ENCODE peak calls at places on chromosomes 12 and 14, in seven cellular contexts. One of them, this sample, is unnamed.

GRCh38 chr14:103260629-103261124 is 73.4 kb upstream of the EIF5 start:
- DNase-seq in HepG2: no peak
- DNase-seq in HCT116: no peak
- DNase-seq in NT2/D1: no peak
- DNase-seq in GM12878: no peak
- DNase-seq in K562: no peak
- DNase-seq in SK-N-SH: peak; percentile 57
- DNase-seq in this sample: no peak

GRCh38 chr14:87430810-87431209 is 562.2 kb downstream of the GALC start:
- DNase-seq in HepG2: peak; percentile 21
- DNase-seq in HCT116: no peak
- DNase-seq in NT2/D1: no peak
- DNase-seq in GM12878: no peak
- DNase-seq in K562: no peak
- DNase-seq in SK-N-SH: no peak
- DNase-seq in this sample: no peak

GRCh38 chr14:65566820-65567522 is 154.4 kb downstream of the FUT8 start:
- DNase-seq in HepG2: no peak
- DNase-seq in HCT116: no peak
- DNase-seq in NT2/D1: no peak
- DNase-seq in GM12878: peak; percentile 33
- DNase-seq in K562: no peak
- DNase-seq in SK-N-SH: no peak
- DNase-seq in this sample: no peak

GRCh38 chr12:20950248-20950647 is 139.7 kb downstream of the SLCO1B3 start:
- DNase-seq in HepG2: peak; percentile 6
- DNase-seq in HCT116: peak; percentile 18
- DNase-seq in NT2/D1: peak; percentile 57
- DNase-seq in GM12878: peak; percentile 4
- DNase-seq in K562: peak; percentile 5
- DNase-seq in SK-N-SH: peak; percentile 4
- DNase-seq in this sample: no peak

GRCh38 chr14:105055736-105056302 is 9.4 kb downstream of the GPR132 start:
- DNase-seq in HepG2: no peak
- DNase-seq in HCT116: no peak
- DNase-seq in NT2/D1: no peak
- DNase-seq in GM12878: no peak
- DNase-seq in K562: no peak
- DNase-seq in SK-N-SH: no peak
- DNase-seq in this sample: no peak

GRCh38 chr12:57477710-57478681 is 1.7 kb downstream of the ARHGAP9 start:
- DNase-seq in HepG2: no peak
- DNase-seq in HCT116: no peak
- DNase-seq in NT2/D1: no peak
- DNase-seq in GM12878: peak; percentile 41
- DNase-seq in K562: peak; percentile 48
- DNase-seq in SK-N-SH: no peak
- DNase-seq in this sample: no peak

GRCh38 chr12:47282206-47282605 is 202.4 kb upstream of the AMIGO2 start:
- DNase-seq in HepG2: no peak
- DNase-seq in HCT116: no peak
- DNase-seq in NT2/D1: no peak
- DNase-seq in GM12878: no peak
- DNase-seq in K562: no peak
- DNase-seq in SK-N-SH: no peak
- DNase-seq in this sample: no peak

GRCh38 chr14:52974406-52974805 is 23.6 kb upstream of the FERMT2 start:
- DNase-seq in HepG2: no peak
- DNase-seq in HCT116: no peak
- DNase-seq in NT2/D1: no peak
- DNase-seq in GM12878: no peak
- DNase-seq in K562: no peak
- DNase-seq in SK-N-SH: no peak
- DNase-seq in this sample: no peak

GRCh38 chr12:32755051-32755653 is 545 bp downstream of the YARS2 start:
- DNase-seq in HepG2: peak; percentile 60
- DNase-seq in HCT116: peak; percentile 66
- DNase-seq in NT2/D1: peak; percentile 99
- DNase-seq in GM12878: peak; percentile 49
- DNase-seq in K562: peak; percentile 59
- DNase-seq in SK-N-SH: peak; percentile 80
- DNase-seq in this sample: peak; percentile 92

GRCh38 chr14:99793213-99794155 is at the start of gene EML1:
- DNase-seq in HepG2: peak; percentile 41
- DNase-seq in HCT116: peak; percentile 23
- DNase-seq in NT2/D1: peak; percentile 51
- DNase-seq in GM12878: no peak
- DNase-seq in K562: peak; percentile 95
- DNase-seq in SK-N-SH: peak; percentile 99
- DNase-seq in this sample: peak; percentile 86

GRCh38 chr14:61537567-61538463 is 157.5 kb upstream of the HIF1A start:
- DNase-seq in HepG2: peak; percentile 97
- DNase-seq in HCT116: peak; percentile 95
- DNase-seq in NT2/D1: no peak
- DNase-seq in GM12878: no peak
- DNase-seq in K562: peak; percentile 10
- DNase-seq in SK-N-SH: no peak
- DNase-seq in this sample: peak; percentile 33

GRCh38 chr14:90538716-90539495 is 142.1 kb downstream of the CALM1 start:
- DNase-seq in HepG2: no peak
- DNase-seq in HCT116: no peak
- DNase-seq in NT2/D1: no peak
- DNase-seq in GM12878: no peak
- DNase-seq in K562: no peak
- DNase-seq in SK-N-SH: no peak
- DNase-seq in this sample: no peak

GRCh38 chr12:67394600-67394999 is 125.4 kb downstream of the CAND1 start:
- DNase-seq in HepG2: no peak
- DNase-seq in HCT116: no peak
- DNase-seq in NT2/D1: no peak
- DNase-seq in GM12878: no peak
- DNase-seq in K562: no peak
- DNase-seq in SK-N-SH: no peak
- DNase-seq in this sample: no peak

GRCh38 chr14:99950191-99950590 is 115.0 kb upstream of the EVL start:
- DNase-seq in HepG2: no peak
- DNase-seq in HCT116: no peak
- DNase-seq in NT2/D1: no peak
- DNase-seq in GM12878: no peak
- DNase-seq in K562: no peak
- DNase-seq in SK-N-SH: no peak
- DNase-seq in this sample: no peak

GRCh38 chr14:90728951-90729350 is 87.3 kb downstream of the TTC7B start:
- DNase-seq in HepG2: no peak
- DNase-seq in HCT116: no peak
- DNase-seq in NT2/D1: no peak
- DNase-seq in GM12878: no peak
- DNase-seq in K562: no peak
- DNase-seq in SK-N-SH: no peak
- DNase-seq in this sample: no peak

GRCh38 chr12:58540480-58541299 is 379.6 kb downstream of the LRIG3 start:
- DNase-seq in HepG2: peak; percentile 60
- DNase-seq in HCT116: peak; percentile 59
- DNase-seq in NT2/D1: peak; percentile 89
- DNase-seq in GM12878: peak; percentile 3
- DNase-seq in K562: no peak
- DNase-seq in SK-N-SH: peak; percentile 36
- DNase-seq in this sample: peak; percentile 78

GRCh38 chr12:58533652-58534051 is 386.7 kb downstream of the LRIG3 start:
- DNase-seq in HepG2: no peak
- DNase-seq in HCT116: no peak
- DNase-seq in NT2/D1: no peak
- DNase-seq in GM12878: no peak
- DNase-seq in K562: no peak
- DNase-seq in SK-N-SH: no peak
- DNase-seq in this sample: no peak

GRCh38 chr12:58541300-58541690 is 379.0 kb downstream of the LRIG3 start:
- DNase-seq in HepG2: no peak
- DNase-seq in HCT116: no peak
- DNase-seq in NT2/D1: no peak
- DNase-seq in GM12878: no peak
- DNase-seq in K562: no peak
- DNase-seq in SK-N-SH: no peak
- DNase-seq in this sample: no peak

GRCh38 chr12:58539295-58539694 is 381.0 kb downstream of the LRIG3 start:
- DNase-seq in HepG2: no peak
- DNase-seq in HCT116: no peak
- DNase-seq in NT2/D1: no peak
- DNase-seq in GM12878: no peak
- DNase-seq in K562: no peak
- DNase-seq in SK-N-SH: no peak
- DNase-seq in this sample: no peak

GRCh38 chr12:58537278-58537677 is 383.0 kb downstream of the LRIG3 start:
- DNase-seq in HepG2: peak; percentile 15
- DNase-seq in HCT116: no peak
- DNase-seq in NT2/D1: no peak
- DNase-seq in GM12878: no peak
- DNase-seq in K562: no peak
- DNase-seq in SK-N-SH: no peak
- DNase-seq in this sample: no peak
- TF ChIP-seq YY1 in HepG2: no peak
- TF ChIP-seq YY1 in HCT116: no peak
- TF ChIP-seq YY1 in NT2/D1: no peak
- TF ChIP-seq YY1 in GM12878: no peak
- TF ChIP-seq YY1 in K562: no peak
- TF ChIP-seq YY1 in SK-N-SH: no peak
- TF ChIP-seq YY1 in this sample: no peak

GRCh38 chr12:54056110-54056509 is 2.5 kb downstream of the HOXC4 start:
- DNase-seq in HepG2: no peak
- DNase-seq in HCT116: no peak
- DNase-seq in NT2/D1: no peak
- DNase-seq in GM12878: no peak
- DNase-seq in K562: no peak
- DNase-seq in SK-N-SH: no peak
- DNase-seq in this sample: no peak

GRCh38 chr12:54058189-54058917 is 4.7 kb downstream of the HOXC4 start:
- DNase-seq in HepG2: no peak
- DNase-seq in HCT116: no peak
- DNase-seq in NT2/D1: no peak
- DNase-seq in GM12878: no peak
- DNase-seq in K562: no peak
- DNase-seq in SK-N-SH: no peak
- DNase-seq in this sample: no peak

GRCh38 chr12:54060174-54060974 is 6.7 kb downstream of the HOXC4 start:
- DNase-seq in HepG2: no peak
- DNase-seq in HCT116: no peak
- DNase-seq in NT2/D1: no peak
- DNase-seq in GM12878: no peak
- DNase-seq in K562: peak; percentile 27
- DNase-seq in SK-N-SH: no peak
- DNase-seq in this sample: no peak

GRCh38 chr12:54060975-54061778 is 7.5 kb downstream of the HOXC4 start:
- DNase-seq in HepG2: no peak
- DNase-seq in HCT116: no peak
- DNase-seq in NT2/D1: no peak
- DNase-seq in GM12878: no peak
- DNase-seq in K562: no peak
- DNase-seq in SK-N-SH: no peak
- DNase-seq in this sample: no peak

DNA sequence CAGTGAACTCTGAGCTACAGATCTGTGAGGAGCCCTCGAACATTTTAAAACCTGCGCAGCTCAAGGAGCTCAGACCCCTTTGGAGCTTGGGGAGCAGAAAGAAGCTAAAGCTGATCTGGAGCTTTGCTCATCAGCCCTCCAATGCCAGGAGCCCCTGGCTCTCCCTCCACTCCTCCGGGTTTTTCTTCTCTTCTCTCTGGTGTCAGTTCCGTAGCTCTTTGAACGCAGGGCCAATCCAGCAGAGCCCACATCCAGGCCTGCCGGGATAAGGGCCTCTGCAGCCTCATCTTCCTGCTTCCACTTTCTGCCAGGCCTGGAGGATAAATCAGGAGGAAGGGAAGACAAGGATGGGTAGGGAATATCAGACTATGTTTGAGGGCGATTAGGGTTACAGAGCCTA is 6.0 kb downstream of the HOXC4 start:
- DNase-seq in HepG2: no peak
- DNase-seq in HCT116: no peak
- DNase-seq in NT2/D1: no peak
- DNase-seq in GM12878: no peak
- DNase-seq in K562: no peak
- DNase-seq in SK-N-SH: peak; percentile 54
- DNase-seq in this sample: no peak
- TF ChIP-seq YY1 in HepG2: no peak
- TF ChIP-seq YY1 in HCT116: no peak
- TF ChIP-seq YY1 in NT2/D1: no peak
- TF ChIP-seq YY1 in GM12878: no peak
- TF ChIP-seq YY1 in K562: no peak
- TF ChIP-seq YY1 in SK-N-SH: no peak
- TF ChIP-seq YY1 in this sample: no peak

GRCh38 chr12:101859664-101860607 is 17.4 kb upstream of the DRAM1 start:
- DNase-seq in HepG2: no peak
- DNase-seq in HCT116: no peak
- DNase-seq in NT2/D1: no peak
- DNase-seq in GM12878: no peak
- DNase-seq in K562: no peak
- DNase-seq in SK-N-SH: no peak
- DNase-seq in this sample: no peak
- TF ChIP-seq YY1 in HepG2: no peak
- TF ChIP-seq YY1 in HCT116: no peak
- TF ChIP-seq YY1 in NT2/D1: no peak
- TF ChIP-seq YY1 in GM12878: no peak
- TF ChIP-seq YY1 in K562: no peak
- TF ChIP-seq YY1 in SK-N-SH: no peak
- TF ChIP-seq YY1 in this sample: no peak

GRCh38 chr12:71546322-71546861 is 106.8 kb downstream of the LGR5 start:
- DNase-seq in HepG2: no peak
- DNase-seq in HCT116: no peak
- DNase-seq in NT2/D1: no peak
- DNase-seq in GM12878: no peak
- DNase-seq in K562: no peak
- DNase-seq in SK-N-SH: no peak
- DNase-seq in this sample: no peak

GRCh38 chr12:71548906-71549305 is 109.3 kb downstream of the LGR5 start:
- DNase-seq in HepG2: no peak
- DNase-seq in HCT116: no peak
- DNase-seq in NT2/D1: no peak
- DNase-seq in GM12878: no peak
- DNase-seq in K562: no peak
- DNase-seq in SK-N-SH: no peak
- DNase-seq in this sample: no peak

GRCh38 chr12:71556471-71556870 is 107.2 kb downstream of the ZFC3H1 start:
- DNase-seq in HepG2: no peak
- DNase-seq in HCT116: no peak
- DNase-seq in NT2/D1: peak; percentile 22
- DNase-seq in GM12878: no peak
- DNase-seq in K562: no peak
- DNase-seq in SK-N-SH: no peak
- DNase-seq in this sample: no peak

GRCh38 chr12:71552728-71553501 is 110.7 kb downstream of the ZFC3H1 start:
- DNase-seq in HepG2: peak; percentile 92
- DNase-seq in HCT116: no peak
- DNase-seq in NT2/D1: no peak
- DNase-seq in GM12878: no peak
- DNase-seq in K562: no peak
- DNase-seq in SK-N-SH: no peak
- DNase-seq in this sample: no peak

DNA sequence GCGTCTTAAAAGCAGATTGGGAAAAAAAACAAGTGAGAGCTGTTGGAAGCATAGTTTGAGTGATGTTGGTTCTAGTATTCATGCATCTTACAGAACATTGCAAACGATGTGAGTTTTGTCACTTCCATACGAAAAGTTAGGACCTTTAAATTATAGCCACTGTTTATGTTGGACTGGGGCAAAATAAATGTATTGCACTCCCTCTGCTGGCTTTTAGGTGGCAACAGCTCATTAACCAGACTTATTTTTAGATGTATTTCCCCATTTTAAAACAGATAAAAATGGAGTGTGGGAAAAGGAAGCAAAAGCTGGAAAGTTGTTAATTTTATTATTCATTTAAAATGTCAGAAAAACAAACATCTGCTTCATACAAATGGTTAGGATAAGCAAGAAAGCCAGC is 111.9 kb downstream of the LGR5 start:
- DNase-seq in HepG2: no peak
- DNase-seq in HCT116: peak; percentile 7
- DNase-seq in NT2/D1: no peak
- DNase-seq in GM12878: no peak
- DNase-seq in K562: no peak
- DNase-seq in SK-N-SH: peak; percentile 22
- DNase-seq in this sample: no peak
- TF ChIP-seq YY1 in HepG2: no peak
- TF ChIP-seq YY1 in HCT116: no peak
- TF ChIP-seq YY1 in NT2/D1: no peak
- TF ChIP-seq YY1 in GM12878: no peak
- TF ChIP-seq YY1 in K562: no peak
- TF ChIP-seq YY1 in SK-N-SH: no peak
- TF ChIP-seq YY1 in this sample: no peak

This sample was measured in H1.